ENCODE peak calls at places on chromosomes 12 and 14, in five cellular contexts. E is GM13977; T is activated T-cell treated with anti-CD3 and anti-CD28 coated beads, Interleukin-2, amount 50 U/mL, for 24 hours; S is neuronal stem cell; N is tibial nerve. C is an unnamed sample.

GRCh38 chr12:21439347-21439746 is 1.9 kb downstream of the PYROXD1 start:
- DNase-seq in E (no peak), T (no peak), S (no peak), N (no peak), C (no peak)

GRCh38 chr12:39490500-39491276 is 47.8 kb upstream of the KIF21A start:
- DNase-seq in E (no peak), T (no peak), S (no peak), N (no peak), C (no peak)

GRCh38 chr12:91361864-91362263 is 179.2 kb upstream of the DCN start:
- DNase-seq in E (peak; percentile 12), T (no peak), S (peak; percentile 15), N (no peak), C (no peak)

GRCh38 chr14:42665083-42665482 is 1058.4 kb downstream of the LRFN5 start:
- DNase-seq in E (no peak), T (no peak), S (no peak), N (no peak), C (no peak)

GRCh38 chr14:98056946-98057345 is 1215.1 kb downstream of the BCL11B start:
- DNase-seq in E (no peak), T (no peak), S (no peak), N (no peak), C (no peak)

GRCh38 chr12:113248842-113249435 is 27.7 kb downstream of the TPCN1 start:
- DNase-seq in E (no peak), T (no peak), S (no peak), N (no peak), C (no peak)

GRCh38 chr12:114744285-114744684 is 60.3 kb upstream of the TBX3 start:
- DNase-seq in E (no peak), T (no peak), S (no peak), N (no peak), C (no peak)

GRCh38 chr14:104928391-104929133 is 3.9 kb downstream of the PLD4 start:
- DNase-seq in E (peak; percentile 14), T (peak; percentile 24), S (no peak), N (no peak), C (no peak)

GRCh38 chr12:115771065-115771464 is 506.4 kb downstream of the MED13L start:
- DNase-seq in E (no peak), T (no peak), S (no peak), N (no peak), C (peak; percentile 8)

GRCh38 chr12:51419473-51420228 is 5.0 kb upstream of the SLC4A8 start:
- DNase-seq in E (no peak), T (no peak), S (no peak), N (no peak), C (no peak)

GRCh38 chr14:21454843-21455550 is 926 bp downstream of the CHD8 start:
- DNase-seq in E (no peak), T (no peak), S (no peak), N (no peak), C (no peak)

GRCh38 chr14:104373055-104373854 is 206.3 kb upstream of the C14orf180 start:
- DNase-seq in E (no peak), T (no peak), S (no peak), N (no peak), C (peak; percentile 2)

GRCh38 chr14:63186453-63186852 is 17.8 kb upstream of the RHOJ start:
- DNase-seq in E (no peak), T (no peak), S (no peak), N (no peak), C (no peak)

GRCh38 chr12:95723693-95724384 is 66.7 kb downstream of the NTN4 start:
- DNase-seq in E (no peak), T (no peak), S (no peak), N (no peak), C (no peak)

GRCh38 chr12:15131462-15131861 is 89.8 kb downstream of the RERG start:
- DNase-seq in E (no peak), T (no peak), S (no peak), N (no peak), C (no peak)

GRCh38 chr14:39315859-39316444 is 82.2 kb downstream of the MIA2 start:
- DNase-seq in E (no peak), T (no peak), S (peak; percentile 23), N (no peak), C (no peak)

GRCh38 chr12:56574210-56574609 is 52.6 kb downstream of the RBMS2 start:
- DNase-seq in E (no peak), T (no peak), S (no peak), N (no peak), C (no peak)

GRCh38 chr14:86779416-86779815 is 1213.6 kb downstream of the GALC start:
- DNase-seq in E (no peak), T (no peak), S (no peak), N (no peak), C (no peak)

GRCh38 chr14:75896341-75896740 is 85.5 kb downstream of the TGFB3 start:
- DNase-seq in E (no peak), T (no peak), S (no peak), N (no peak), C (no peak)

GRCh38 chr14:49946320-49947141 is 53.6 kb downstream of the ARF6 start:
- DNase-seq in E (no peak), T (no peak), S (no peak), N (no peak), C (peak; percentile 26)

GRCh38 chr14:80942158-80942738 is 710 bp upstream of the CEP128 start:
- DNase-seq in E (no peak), T (no peak), S (peak; percentile 1), N (no peak), C (no peak)